ENCODE peak calls at places on chromosomes 6 and 20, in seven cellular contexts. X, R, I, J, L, U and P are unnamed samples.
A peak's percentile ranks its signal among the peaks of the same experiment; 100 is the strongest.

GRCh38 chr20:43467589-43467988 is 9.9 kb downstream of the SRSF6 start:
- DNase-seq in X (no peak), R (no peak), I (no peak), J (no peak), L (no peak), U (no peak), P (no peak)

GRCh38 chr6:136968831-136969230 is 46.7 kb downstream of the SLC35D3 start:
- DNase-seq in X (no peak), R (no peak), I (no peak), J (no peak), L (no peak), U (no peak), P (no peak)

GRCh38 chr6:56378966-56379608 is 131.7 kb upstream of the COL21A1 start:
- DNase-seq in X (no peak), R (no peak), I (no peak), J (no peak), L (no peak), U (peak; percentile 20), P (no peak)

GRCh38 chr6:13710552-13711383 is 867 bp downstream of the RANBP9 start:
- DNase-seq in X (peak; percentile 43), R (peak; percentile 81), I (peak; percentile 52), J (peak; percentile 32), L (no peak), U (no peak), P (peak; percentile 68)

GRCh38 chr6:52089758-52090348 is 2.4 kb upstream of the PKHD1 start:
- DNase-seq in X (no peak), R (no peak), I (no peak), J (no peak), L (no peak), U (no peak), P (no peak)

GRCh38 chr20:6269163-6269873 is 146.5 kb upstream of the FERMT1 start:
- DNase-seq in X (no peak), R (no peak), I (no peak), J (no peak), L (no peak), U (no peak), P (no peak)

GRCh38 chr6:41247288-41247865 is 19.2 kb downstream of the TREML4 start:
- DNase-seq in X (no peak), R (no peak), I (no peak), J (no peak), L (no peak), U (no peak), P (no peak)

GRCh38 chr6:159943101-159943632 is 25.7 kb upstream of the IGF2R start:
- DNase-seq in X (no peak), R (no peak), I (no peak), J (no peak), L (peak; percentile 37), U (peak; percentile 87), P (no peak)

GRCh38 chr6:45377041-45377554 is 636 bp downstream of the SUPT3H start:
- DNase-seq in X (no peak), R (no peak), I (peak; percentile 83), J (no peak), L (no peak), U (no peak), P (peak; percentile 62)

GRCh38 chr6:117929501-117929900 is 22.4 kb downstream of the SLC35F1 start:
- DNase-seq in X (no peak), R (no peak), I (no peak), J (no peak), L (no peak), U (no peak), P (no peak)

GRCh38 chr6:5279891-5280338 is 18.6 kb downstream of the FARS2 start:
- DNase-seq in X (no peak), R (no peak), I (no peak), J (no peak), L (no peak), U (peak; percentile 64), P (no peak)

GRCh38 chr6:32083812-32084768 is 25.0 kb downstream of the TNXB start:
- DNase-seq in X (no peak), R (no peak), I (no peak), J (no peak), L (no peak), U (no peak), P (no peak)

GRCh38 chr6:129709451-129709908 is 497 bp downstream of the ARHGAP18 start:
- DNase-seq in X (no peak), R (no peak), I (no peak), J (no peak), L (peak; percentile 39), U (peak; percentile 81), P (no peak)

GRCh38 chr20:14712302-14712739 is 374.9 kb upstream of the FLRT3 start:
- DNase-seq in X (no peak), R (no peak), I (peak; percentile 51), J (no peak), L (peak; percentile 72), U (peak; percentile 72), P (no peak)